ENCODE peak calls at places on chromosomes 3 and 15, in seven cellular contexts. One of them, this sample, is unnamed.

GRCh38 chr3:155984791-155985417 is 114.5 kb downstream of the GMPS start:
- DNase-seq in spleen: no peak
- DNase-seq in neural crest cell: no peak
- DNase-seq in cardiac muscle cell: no peak
- DNase-seq in CD4-positive, alpha-beta T cell: no peak
- DNase-seq in endodermal cell: no peak
- DNase-seq in fibroblast of pulmonary artery: no peak
- DNase-seq in this sample: no peak

GRCh38 chr15:83565553-83566159 is 88.3 kb upstream of the ADAMTSL3 start:
- DNase-seq in CD4-positive, alpha-beta T cell: no peak
- DNase-seq in cardiac muscle cell: peak
- DNase-seq in endodermal cell: no peak
- DNase-seq in neural crest cell: peak
- DNase-seq in spleen: no peak
- DNase-seq in fibroblast of pulmonary artery: peak
- DNase-seq in this sample: peak

GRCh38 chr15:52021892-52022540 is 3.0 kb downstream of the MAPK6 start:
- DNase-seq in neural crest cell: no peak
- DNase-seq in spleen: no peak
- DNase-seq in fibroblast of pulmonary artery: no peak
- DNase-seq in cardiac muscle cell: no peak
- DNase-seq in CD4-positive, alpha-beta T cell: no peak
- DNase-seq in endodermal cell: no peak
- DNase-seq in this sample: no peak

GRCh38 chr3:193777524-193777923 is 184.5 kb downstream of the OPA1 start:
- DNase-seq in neural crest cell: no peak
- DNase-seq in CD4-positive, alpha-beta T cell: no peak
- DNase-seq in endodermal cell: peak
- DNase-seq in cardiac muscle cell: no peak
- DNase-seq in fibroblast of pulmonary artery: no peak
- DNase-seq in spleen: no peak
- DNase-seq in this sample: no peak

GRCh38 chr15:40743921-40744809 is 10.9 kb downstream of the RMDN3 start:
- DNase-seq in CD4-positive, alpha-beta T cell: peak
- DNase-seq in spleen: peak
- DNase-seq in endodermal cell: no peak
- DNase-seq in cardiac muscle cell: no peak
- DNase-seq in neural crest cell: no peak
- DNase-seq in fibroblast of pulmonary artery: peak
- DNase-seq in this sample: no peak

GRCh38 chr3:148999806-149000205 is 8.5 kb downstream of the GYG1 start:
- DNase-seq in endodermal cell: peak
- DNase-seq in cardiac muscle cell: peak
- DNase-seq in spleen: no peak
- DNase-seq in neural crest cell: no peak
- DNase-seq in CD4-positive, alpha-beta T cell: no peak
- DNase-seq in fibroblast of pulmonary artery: peak
- DNase-seq in this sample: peak

GRCh38 chr15:78061963-78062427 is 15.5 kb downstream of the TBC1D2B start:
- DNase-seq in CD4-positive, alpha-beta T cell: no peak
- DNase-seq in endodermal cell: no peak
- DNase-seq in neural crest cell: no peak
- DNase-seq in spleen: no peak
- DNase-seq in cardiac muscle cell: peak
- DNase-seq in fibroblast of pulmonary artery: peak
- DNase-seq in this sample: peak

GRCh38 chr3:79467721-79468120 is 300.1 kb downstream of the ROBO1 start:
- DNase-seq in spleen: no peak
- DNase-seq in neural crest cell: no peak
- DNase-seq in fibroblast of pulmonary artery: no peak
- DNase-seq in cardiac muscle cell: no peak
- DNase-seq in CD4-positive, alpha-beta T cell: no peak
- DNase-seq in endodermal cell: peak
- DNase-seq in this sample: no peak

GRCh38 chr3:43996379-43997301 is 245.0 kb upstream of the TOPAZ1 start:
- DNase-seq in cardiac muscle cell: peak
- DNase-seq in endodermal cell: peak
- DNase-seq in spleen: peak
- DNase-seq in neural crest cell: peak
- DNase-seq in fibroblast of pulmonary artery: peak
- DNase-seq in CD4-positive, alpha-beta T cell: no peak
- DNase-seq in this sample: peak

GRCh38 chr3:104598848-104599501 is 767.7 kb upstream of the ALCAM start:
- DNase-seq in endodermal cell: no peak
- DNase-seq in fibroblast of pulmonary artery: no peak
- DNase-seq in spleen: no peak
- DNase-seq in cardiac muscle cell: no peak
- DNase-seq in neural crest cell: no peak
- DNase-seq in CD4-positive, alpha-beta T cell: no peak
- DNase-seq in this sample: no peak

GRCh38 chr15:48962662-48963523 is 826 bp downstream of the SHC4 start:
- DNase-seq in fibroblast of pulmonary artery: peak
- DNase-seq in cardiac muscle cell: peak
- DNase-seq in endodermal cell: peak
- DNase-seq in spleen: no peak
- DNase-seq in neural crest cell: peak
- DNase-seq in CD4-positive, alpha-beta T cell: no peak
- DNase-seq in this sample: peak

GRCh38 chr3:101070260-101071121 is 77.3 kb upstream of the ABI3BP start:
- DNase-seq in endodermal cell: peak
- DNase-seq in CD4-positive, alpha-beta T cell: peak
- DNase-seq in spleen: peak
- DNase-seq in cardiac muscle cell: peak
- DNase-seq in fibroblast of pulmonary artery: peak
- DNase-seq in neural crest cell: peak
- DNase-seq in this sample: peak

GRCh38 chr15:83276661-83277060 is 7.8 kb downstream of the BNC1 start:
- DNase-seq in neural crest cell: no peak
- DNase-seq in CD4-positive, alpha-beta T cell: no peak
- DNase-seq in cardiac muscle cell: no peak
- DNase-seq in endodermal cell: no peak
- DNase-seq in spleen: no peak
- DNase-seq in fibroblast of pulmonary artery: no peak
- DNase-seq in this sample: no peak

GRCh38 chr15:59896652-59897051 is 107.5 kb upstream of the FOXB1 start:
- DNase-seq in endodermal cell: no peak
- DNase-seq in fibroblast of pulmonary artery: no peak
- DNase-seq in neural crest cell: no peak
- DNase-seq in cardiac muscle cell: no peak
- DNase-seq in CD4-positive, alpha-beta T cell: no peak
- DNase-seq in spleen: no peak
- DNase-seq in this sample: no peak

GRCh38 chr3:99410789-99411311 is 227.5 kb upstream of the COL8A1 start:
- DNase-seq in spleen: peak
- DNase-seq in CD4-positive, alpha-beta T cell: no peak
- DNase-seq in fibroblast of pulmonary artery: peak
- DNase-seq in neural crest cell: no peak
- DNase-seq in endodermal cell: peak
- DNase-seq in cardiac muscle cell: no peak
- DNase-seq in this sample: no peak

GRCh38 chr3:58095471-58096145 is 87.4 kb downstream of the FLNB start:
- DNase-seq in fibroblast of pulmonary artery: no peak
- DNase-seq in endodermal cell: no peak
- DNase-seq in cardiac muscle cell: no peak
- DNase-seq in spleen: no peak
- DNase-seq in neural crest cell: no peak
- DNase-seq in CD4-positive, alpha-beta T cell: no peak
- DNase-seq in this sample: no peak

GRCh38 chr3:65669163-65669875 is 369.4 kb downstream of the MAGI1 start:
- DNase-seq in fibroblast of pulmonary artery: peak
- DNase-seq in CD4-positive, alpha-beta T cell: no peak
- DNase-seq in cardiac muscle cell: no peak
- DNase-seq in neural crest cell: no peak
- DNase-seq in spleen: no peak
- DNase-seq in endodermal cell: no peak
- DNase-seq in this sample: no peak

GRCh38 chr3:139458348-139458747 is 18.0 kb downstream of the RBP2 start:
- DNase-seq in neural crest cell: no peak
- DNase-seq in cardiac muscle cell: no peak
- DNase-seq in CD4-positive, alpha-beta T cell: no peak
- DNase-seq in fibroblast of pulmonary artery: no peak
- DNase-seq in spleen: no peak
- DNase-seq in endodermal cell: no peak
- DNase-seq in this sample: no peak

GRCh38 chr3:139460096-139460495 is 16.2 kb downstream of the RBP2 start:
- DNase-seq in spleen: no peak
- DNase-seq in CD4-positive, alpha-beta T cell: no peak
- DNase-seq in neural crest cell: no peak
- DNase-seq in endodermal cell: no peak
- DNase-seq in fibroblast of pulmonary artery: no peak
- DNase-seq in cardiac muscle cell: no peak
- DNase-seq in this sample: no peak

GRCh38 chr3:139456391-139456790 is 19.9 kb downstream of the RBP2 start:
- DNase-seq in neural crest cell: no peak
- DNase-seq in cardiac muscle cell: no peak
- DNase-seq in fibroblast of pulmonary artery: no peak
- DNase-seq in CD4-positive, alpha-beta T cell: no peak
- DNase-seq in endodermal cell: no peak
- DNase-seq in spleen: no peak
- DNase-seq in this sample: no peak

GRCh38 chr3:139457066-139457465 is 19.2 kb downstream of the RBP2 start:
- DNase-seq in endodermal cell: no peak
- DNase-seq in cardiac muscle cell: no peak
- DNase-seq in spleen: no peak
- DNase-seq in neural crest cell: no peak
- DNase-seq in CD4-positive, alpha-beta T cell: no peak
- DNase-seq in fibroblast of pulmonary artery: no peak
- DNase-seq in this sample: no peak

DNA sequence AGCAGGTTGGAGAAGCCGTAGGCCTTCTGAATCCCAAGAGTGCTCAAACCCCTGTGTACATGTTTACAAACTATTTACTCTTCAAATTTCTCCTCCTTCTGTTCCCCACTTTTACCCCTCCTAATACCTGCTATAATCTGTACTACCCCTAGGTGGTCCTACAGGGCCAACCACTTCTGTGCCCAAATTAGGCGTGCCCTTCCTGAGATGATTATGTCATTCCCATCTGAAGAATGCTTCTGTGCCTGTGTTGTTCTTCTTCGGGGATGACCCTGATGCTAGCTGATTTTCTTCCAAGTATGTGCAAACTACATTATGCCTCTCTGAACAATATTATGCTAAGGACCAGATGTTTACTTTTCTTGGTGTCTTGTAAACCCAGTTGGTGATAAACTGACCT is 20.5 kb downstream of the RBP2 start:
- DNase-seq in cardiac muscle cell: no peak
- DNase-seq in CD4-positive, alpha-beta T cell: no peak
- DNase-seq in endodermal cell: no peak
- DNase-seq in fibroblast of pulmonary artery: no peak
- DNase-seq in neural crest cell: no peak
- DNase-seq in spleen: no peak
- DNase-seq in this sample: no peak
- TF ChIP-seq CTCF in cardiac muscle cell: no peak
- TF ChIP-seq CTCF in CD4-positive, alpha-beta T cell: no peak
- TF ChIP-seq CTCF in endodermal cell: peak
- TF ChIP-seq CTCF in fibroblast of pulmonary artery: no peak
- TF ChIP-seq CTCF in neural crest cell: peak
- TF ChIP-seq CTCF in spleen: no peak
- TF ChIP-seq CTCF in this sample: peak

DNA sequence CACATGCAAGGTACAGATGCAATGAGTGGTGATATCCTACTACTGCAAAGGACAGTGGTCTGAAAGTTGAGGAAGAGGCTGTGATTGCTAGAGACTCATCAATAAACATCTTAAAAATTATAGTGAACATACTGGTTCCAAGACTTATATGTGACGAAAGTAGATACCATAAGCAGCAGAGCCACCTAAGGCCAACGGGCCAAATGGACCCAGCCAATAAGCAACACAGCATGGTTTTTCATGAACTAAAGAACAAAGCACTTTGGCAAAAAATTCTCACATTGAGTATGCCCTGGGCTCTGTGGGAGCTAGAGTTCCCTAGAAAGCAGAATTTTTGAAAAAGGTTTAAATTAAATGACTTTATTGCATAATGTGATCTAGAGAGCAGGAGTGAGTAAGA is 272.1 kb downstream of the SI start:
- DNase-seq in spleen: no peak
- DNase-seq in cardiac muscle cell: no peak
- DNase-seq in neural crest cell: no peak
- DNase-seq in fibroblast of pulmonary artery: no peak
- DNase-seq in endodermal cell: no peak
- DNase-seq in CD4-positive, alpha-beta T cell: no peak
- DNase-seq in this sample: no peak
- TF ChIP-seq CTCF in spleen: no peak
- TF ChIP-seq CTCF in cardiac muscle cell: no peak
- TF ChIP-seq CTCF in neural crest cell: no peak
- TF ChIP-seq CTCF in fibroblast of pulmonary artery: no peak
- TF ChIP-seq CTCF in endodermal cell: peak
- TF ChIP-seq CTCF in CD4-positive, alpha-beta T cell: no peak
- TF ChIP-seq CTCF in this sample: no peak

DNA sequence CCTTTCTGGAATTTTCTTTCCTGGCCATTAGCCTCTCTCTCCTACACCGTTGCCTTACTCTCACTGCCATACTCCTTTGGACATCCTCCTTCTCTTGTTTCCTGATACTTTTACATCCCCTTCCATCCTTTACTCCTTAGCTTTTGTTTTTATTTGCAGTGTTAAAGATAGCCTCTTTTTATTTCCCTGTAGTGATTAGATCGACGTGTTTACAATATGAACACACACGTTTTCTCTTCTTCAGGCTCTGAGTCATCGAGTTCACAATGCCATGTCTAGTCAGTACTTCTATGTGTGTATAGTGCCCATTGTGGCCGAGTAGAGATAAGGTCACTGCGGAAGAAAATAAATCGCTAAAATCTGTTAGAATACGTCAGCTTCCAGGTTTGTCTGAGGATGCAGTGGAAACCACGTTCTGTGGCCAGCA is 208.5 kb downstream of the LPP start:
- DNase-seq in endodermal cell: no peak
- DNase-seq in cardiac muscle cell: no peak
- DNase-seq in spleen: no peak
- DNase-seq in fibroblast of pulmonary artery: peak
- DNase-seq in neural crest cell: no peak
- DNase-seq in CD4-positive, alpha-beta T cell: no peak
- DNase-seq in this sample: no peak
- TF ChIP-seq CTCF in endodermal cell: no peak
- TF ChIP-seq CTCF in cardiac muscle cell: peak
- TF ChIP-seq CTCF in spleen: no peak
- TF ChIP-seq CTCF in fibroblast of pulmonary artery: peak
- TF ChIP-seq CTCF in neural crest cell: no peak
- TF ChIP-seq CTCF in CD4-positive, alpha-beta T cell: no peak
- TF ChIP-seq CTCF in this sample: no peak

DNA sequence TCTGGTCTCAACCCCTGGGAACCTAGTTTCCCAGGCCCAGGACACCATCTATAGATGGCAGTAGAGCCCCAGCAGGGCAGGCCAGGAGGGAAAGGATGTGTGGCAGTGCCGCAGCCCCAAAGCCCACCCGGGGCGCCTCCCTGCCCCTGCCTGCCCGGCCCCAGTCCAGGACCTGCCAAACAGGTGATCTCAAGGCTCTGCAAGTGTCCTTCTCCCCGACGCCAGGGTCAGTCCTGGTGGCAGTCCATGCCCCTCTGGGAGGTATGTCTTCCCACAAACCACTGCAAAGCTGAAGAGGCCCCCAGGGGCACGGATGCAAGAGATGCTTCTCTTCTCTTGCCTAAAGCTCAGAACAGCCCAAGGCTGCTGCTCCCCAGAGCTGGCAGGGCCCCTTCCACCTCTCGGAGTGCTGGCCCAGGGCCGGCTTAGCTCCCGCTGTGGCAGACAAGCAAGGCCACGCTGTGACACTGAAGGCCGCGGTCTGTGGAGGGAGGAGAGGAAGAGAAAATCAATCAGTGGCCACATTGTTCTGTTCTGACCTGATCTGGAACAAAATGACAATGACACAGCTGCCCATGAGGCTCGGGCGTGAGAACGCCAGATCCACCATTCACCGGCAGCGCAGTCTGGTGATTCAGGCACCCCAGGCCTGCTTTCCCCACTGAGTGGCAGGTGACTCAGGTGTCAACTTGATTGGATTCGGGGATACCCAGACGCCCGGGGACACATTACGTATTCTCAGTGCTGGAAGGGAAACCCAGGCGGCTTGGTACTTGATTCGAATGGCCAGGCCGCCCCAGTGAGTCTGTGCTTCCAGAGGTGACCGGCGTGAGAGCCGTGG is 34.0 kb downstream of the KLHL25 start:
- DNase-seq in spleen: peak
- DNase-seq in neural crest cell: no peak
- DNase-seq in fibroblast of pulmonary artery: no peak
- DNase-seq in cardiac muscle cell: no peak
- DNase-seq in CD4-positive, alpha-beta T cell: no peak
- DNase-seq in endodermal cell: no peak
- DNase-seq in this sample: no peak
- TF ChIP-seq CTCF in spleen: no peak
- TF ChIP-seq CTCF in neural crest cell: no peak
- TF ChIP-seq CTCF in fibroblast of pulmonary artery: no peak
- TF ChIP-seq CTCF in cardiac muscle cell: peak
- TF ChIP-seq CTCF in CD4-positive, alpha-beta T cell: no peak
- TF ChIP-seq CTCF in endodermal cell: peak
- TF ChIP-seq CTCF in this sample: no peak